ENCODE peak calls at places on chromosomes 12 and 14, in eight cellular contexts. C is endothelial cell; X is CD8-positive, alpha-beta memory T cell; P is amygdala; Q is activated naive CD4-positive, alpha-beta T cell; F is progenitor cell of endocrine pancreas; U is stimulated activated CD4-positive, alpha-beta T cell treated with anti-CD3 and anti-CD28 coated beads, Interleukin-15, amount 100 ng/mL, for 1 hour; J is Karpas-422. O is an unnamed sample.

GRCh38 chr14:50961606-50962259 is 17.4 kb upstream of the PYGL start:
- DNase-seq in C (no peak), X (no peak), P (no peak), Q (no peak), F (no peak), U (no peak), J (no peak), O (no peak)

GRCh38 chr12:116642683-116643082 is 83.5 kb downstream of the MAP1LC3B2 start:
- DNase-seq in C (no peak), X (no peak), P (no peak), Q (no peak), F (no peak), U (no peak), J (peak; percentile 52), O (no peak)

GRCh38 chr14:79021756-79022155 is 851.6 kb downstream of the NRXN3 start:
- DNase-seq in C (no peak), X (no peak), P (no peak), Q (no peak), F (no peak), U (no peak), J (no peak), O (no peak)

GRCh38 chr14:29743566-29743965 is 184.1 kb downstream of the PRKD1 start:
- DNase-seq in C (no peak), X (no peak), P (no peak), Q (no peak), F (no peak), U (no peak), J (no peak), O (no peak)

GRCh38 chr12:76379261-76379660 is 31.0 kb upstream of the BBS10 start:
- DNase-seq in C (no peak), X (no peak), P (no peak), Q (no peak), F (no peak), U (no peak), J (no peak), O (no peak)

GRCh38 chr12:123897221-123897620 is 75.4 kb downstream of the CCDC92 start:
- DNase-seq in C (no peak), X (no peak), P (no peak), Q (no peak), F (no peak), U (no peak), J (no peak), O (no peak)

GRCh38 chr12:50567926-50568325 is 63.1 kb downstream of the DIP2B start:
- DNase-seq in C (no peak), X (no peak), P (no peak), Q (no peak), F (no peak), U (no peak), J (no peak), O (no peak)

GRCh38 chr14:68140111-68140741 is 320.6 kb downstream of the RAD51B start:
- DNase-seq in C (peak; percentile 10), X (no peak), P (no peak), Q (no peak), F (no peak), U (no peak), J (no peak), O (no peak)

GRCh38 chr12:107490000-107490399 is 195.6 kb upstream of the PWP1 start:
- DNase-seq in C (no peak), X (no peak), P (no peak), Q (no peak), F (no peak), U (no peak), J (no peak), O (peak; percentile 22)

GRCh38 chr12:43480591-43480990 is 71.4 kb downstream of the ADAMTS20 start:
- DNase-seq in C (no peak), X (no peak), P (no peak), Q (no peak), F (no peak), U (no peak), J (no peak), O (no peak)

GRCh38 chr14:61192970-61193369 is 88.2 kb downstream of the TMEM30B start:
- DNase-seq in C (no peak), X (no peak), P (no peak), Q (no peak), F (no peak), U (no peak), J (no peak), O (no peak)

O was measured in ascending aorta.